ENCODE peak calls at places on chromosomes 2 and 18, in seven cellular contexts. One of them, this sample, is unnamed.

GRCh38 chr18:715626-716025 is 3.2 kb upstream of the ENOSF1 start:
- DNase-seq in lower lobe of right lung: no peak
- DNase-seq in dermis blood vessel endothelial cell: no peak
- DNase-seq in PC-9: no peak
- DNase-seq in NCI-H510A: no peak
- DNase-seq in germinal center: no peak
- DNase-seq in nephron progenitor cell: no peak
- DNase-seq in this sample: peak

GRCh38 chr18:22391571-22392359 is 25.9 kb downstream of the CTAGE1 start:
- DNase-seq in lower lobe of right lung: no peak
- DNase-seq in dermis blood vessel endothelial cell: peak
- DNase-seq in PC-9: peak
- DNase-seq in NCI-H510A: no peak
- DNase-seq in germinal center: no peak
- DNase-seq in nephron progenitor cell: no peak
- DNase-seq in this sample: peak

GRCh38 chr2:46988733-46989481 is 73.3 kb upstream of the MCFD2 start:
- DNase-seq in lower lobe of right lung: no peak
- DNase-seq in dermis blood vessel endothelial cell: no peak
- DNase-seq in PC-9: no peak
- DNase-seq in NCI-H510A: no peak
- DNase-seq in germinal center: no peak
- DNase-seq in nephron progenitor cell: peak
- DNase-seq in this sample: no peak

GRCh38 chr18:63451774-63452173 is 25.0 kb upstream of the SERPINB5 start:
- DNase-seq in lower lobe of right lung: no peak
- DNase-seq in dermis blood vessel endothelial cell: no peak
- DNase-seq in PC-9: no peak
- DNase-seq in NCI-H510A: no peak
- DNase-seq in germinal center: no peak
- DNase-seq in nephron progenitor cell: no peak
- DNase-seq in this sample: no peak

GRCh38 chr2:193584522-193584938 is 1389.8 kb upstream of the TMEFF2 start:
- DNase-seq in lower lobe of right lung: no peak
- DNase-seq in dermis blood vessel endothelial cell: no peak
- DNase-seq in PC-9: no peak
- DNase-seq in NCI-H510A: no peak
- DNase-seq in germinal center: no peak
- DNase-seq in nephron progenitor cell: no peak
- DNase-seq in this sample: no peak

GRCh38 chr18:51266736-51267135 is 69.3 kb upstream of the MEX3C start:
- DNase-seq in lower lobe of right lung: no peak
- DNase-seq in dermis blood vessel endothelial cell: no peak
- DNase-seq in PC-9: peak
- DNase-seq in NCI-H510A: no peak
- DNase-seq in germinal center: no peak
- DNase-seq in nephron progenitor cell: no peak
- DNase-seq in this sample: no peak

GRCh38 chr18:57833441-57834101 is 30.5 kb upstream of the ATP8B1 start:
- DNase-seq in lower lobe of right lung: no peak
- DNase-seq in dermis blood vessel endothelial cell: peak
- DNase-seq in PC-9: peak
- DNase-seq in NCI-H510A: no peak
- DNase-seq in germinal center: peak
- DNase-seq in nephron progenitor cell: no peak
- DNase-seq in this sample: no peak

GRCh38 chr2:207086136-207086535 is 79.6 kb downstream of the KLF7 start:
- DNase-seq in lower lobe of right lung: no peak
- DNase-seq in dermis blood vessel endothelial cell: no peak
- DNase-seq in PC-9: no peak
- DNase-seq in NCI-H510A: no peak
- DNase-seq in germinal center: no peak
- DNase-seq in nephron progenitor cell: no peak
- DNase-seq in this sample: no peak

GRCh38 chr2:231721641-231722310 is 13.5 kb downstream of the PTMA start:
- DNase-seq in lower lobe of right lung: no peak
- DNase-seq in dermis blood vessel endothelial cell: no peak
- DNase-seq in PC-9: no peak
- DNase-seq in NCI-H510A: no peak
- DNase-seq in germinal center: no peak
- DNase-seq in nephron progenitor cell: no peak
- DNase-seq in this sample: no peak